ENCODE peak calls at places on chromosome 21, in four cellular contexts. V is testis, B is PC-9, K is uterus. X is an unnamed sample.

GRCh38 chr21:35226960-35227741 is 178.0 kb upstream of the RUNX1 start:
- DNase-seq in V (no peak), B (no peak), K (no peak), X (no peak)

GRCh38 chr21:44484498-44485253 is 29.4 kb downstream of the LRRC3 start:
- DNase-seq in V (peak; percentile 55), B (no peak), K (no peak), X (no peak)

GRCh38 chr21:28916150-28916893 is 76.4 kb downstream of the LTN1 start:
- DNase-seq in V (no peak), B (no peak), K (no peak), X (no peak)

GRCh38 chr21:25589905-25590304 is 17.4 kb downstream of the MRPL39 start:
- DNase-seq in V (no peak), B (no peak), K (no peak), X (no peak)

GRCh38 chr21:21096956-21097355 is 98.7 kb downstream of the NCAM2 start:
- DNase-seq in V (no peak), B (no peak), K (no peak), X (no peak)

GRCh38 chr21:32806810-32807386 is 35.3 kb upstream of the PAXBP1 start:
- DNase-seq in V (no peak), B (no peak), K (no peak), X (no peak)

GRCh38 chr21:21196848-21197247 is 198.6 kb downstream of the NCAM2 start:
- DNase-seq in V (no peak), B (no peak), K (no peak), X (no peak)

GRCh38 chr21:21396424-21396823 is 398.2 kb downstream of the NCAM2 start:
- DNase-seq in V (no peak), B (no peak), K (no peak), X (no peak)

GRCh38 chr21:17673261-17674020 is 60.7 kb upstream of the BTG3 start:
- DNase-seq in V (peak; percentile 58), B (peak; percentile 51), K (no peak), X (peak; percentile 15)

GRCh38 chr21:36260030-36260787 is 59.8 kb upstream of the MORC3 start:
- DNase-seq in V (peak; percentile 61), B (peak; percentile 44), K (peak; percentile 30), X (peak; percentile 47)

GRCh38 chr21:44399151-44399954 is 45.9 kb downstream of the TRPM2 start:
- DNase-seq in V (peak; percentile 8), B (no peak), K (no peak), X (no peak)

GRCh38 chr21:33327792-33328433 is 3.1 kb downstream of the IFNAR1 start:
- DNase-seq in V (no peak), B (no peak), K (no peak), X (no peak)

GRCh38 chr21:41767606-41768370 is 936 bp upstream of the RIPK4 start:
- DNase-seq in V (no peak), B (peak; percentile 78), K (no peak), X (no peak)
- H3K4me3 ChIP-seq in V (peak overlapping the region; percentile 62), B (peak overlapping the region; percentile 100), K (no peak overlapping the region), X (peak overlapping the region; percentile 33)

DNA sequence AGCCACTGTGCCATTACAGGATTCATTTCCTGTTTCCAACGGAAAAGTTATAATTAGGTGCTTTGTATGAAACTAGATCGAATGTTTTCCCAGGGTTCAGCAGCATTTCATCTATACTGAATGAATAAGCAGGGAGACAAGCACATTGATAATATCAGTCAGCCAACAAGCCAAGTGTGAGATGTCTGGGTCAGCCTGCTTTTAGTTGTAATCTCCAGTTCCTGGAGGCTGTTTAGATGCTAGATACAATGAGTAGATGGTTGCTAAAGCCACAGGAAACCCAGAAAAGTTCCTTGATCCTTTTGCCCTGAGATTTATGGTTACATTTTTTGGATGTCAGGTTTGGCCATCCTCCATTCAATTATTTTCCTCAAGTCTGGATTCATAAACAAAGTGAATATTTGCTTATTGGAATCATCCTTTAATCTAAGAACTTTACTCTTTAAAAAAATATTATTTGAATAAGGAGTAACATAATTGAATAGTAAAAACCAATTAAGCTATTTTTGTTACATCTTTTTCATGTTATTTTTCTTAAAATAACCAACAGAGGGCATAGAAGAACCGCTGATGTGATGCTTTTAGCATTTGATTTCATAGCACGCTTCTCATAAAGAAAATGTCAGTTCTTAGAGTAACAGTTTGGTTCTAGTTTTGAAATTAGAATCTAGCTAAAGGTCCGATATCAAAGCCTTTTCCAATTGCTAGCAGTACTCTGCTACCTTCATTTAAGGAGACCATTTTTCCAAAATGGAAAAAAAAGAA is 76.6 kb downstream of the HSPA13 start:
- DNase-seq in V (no peak), B (no peak), K (no peak), X (no peak)
- TF ChIP-seq CTCF in V (no peak), B (peak; percentile 58), K (peak; percentile 7), X (no peak)

GRCh38 chr21:45519182-45519581 is 23.1 kb downstream of the SLC19A1 start:
- DNase-seq in V (no peak), B (no peak), K (no peak), X (no peak)
- H3K4me3 ChIP-seq in V (no peak overlapping the region), B (peak overlapping the region; percentile 14), K (no peak overlapping the region), X (no peak overlapping the region)

GRCh38 chr21:15001113-15001512 is 63.7 kb downstream of the NRIP1 start:
- DNase-seq in V (no peak), B (no peak), K (no peak), X (no peak)
- TF ChIP-seq CTCF in V (no peak), B (no peak), K (no peak), X (no peak)

DNA sequence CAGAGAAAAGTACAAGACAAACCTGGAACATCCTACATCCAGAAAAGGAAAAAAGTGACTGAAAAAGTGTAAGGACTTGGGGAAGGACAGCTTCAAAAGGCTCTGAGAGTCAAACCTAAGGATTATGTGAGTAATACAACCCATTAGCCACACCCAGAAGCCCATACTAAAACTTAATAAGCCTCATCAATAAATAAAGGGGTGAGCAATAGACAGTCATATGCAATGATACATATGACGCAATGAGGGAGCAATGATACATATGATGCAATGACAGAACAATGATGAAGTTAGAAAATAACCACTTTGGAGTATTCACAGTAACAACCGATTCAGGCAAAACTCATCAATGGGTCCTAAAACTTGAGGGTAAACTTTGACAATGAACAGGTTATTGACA is 50.1 kb downstream of the BRWD1 start:
- DNase-seq in V (no peak), B (no peak), K (no peak), X (no peak)
- H3K4me3 ChIP-seq in V (no peak overlapping the region), B (no peak overlapping the region), K (no peak overlapping the region), X (no peak overlapping the region)

X was measured in HFF-Myc.